ENCODE peak calls at places on chromosomes 3 and 15, in five cellular contexts. G, Y, K, L and M are unnamed samples. For H3K9me3, the result is how much of the 10 kb centered on the place peaks cover.

GRCh38 chr3:114035896-114036295 is 20.4 kb downstream of the CCDC191 start:
- DNase-seq in G (no peak), Y (no peak), K (no peak), L (no peak), M (no peak)

GRCh38 chr3:40780341-40780800 is 255.6 kb downstream of the ZNF621 start:
- DNase-seq in G (peak), Y (peak), K (no peak), L (peak), M (no peak)

GRCh38 chr3:160210799-160211221 is 14.4 kb upstream of the C3orf80 start:
- DNase-seq in G (no peak), Y (no peak), K (no peak), L (no peak), M (no peak)

GRCh38 chr3:58411036-58411435 is 22.6 kb downstream of the PDHB start:
- DNase-seq in G (no peak), Y (no peak), K (no peak), L (no peak), M (no peak)

GRCh38 chr15:76932090-76932966 is 779 bp downstream of the RCN2 start:
- DNase-seq in G (no peak), Y (no peak), K (no peak), L (no peak), M (no peak)

GRCh38 chr3:151305081-151305777 is 11.4 kb downstream of the GPR87 start:
- DNase-seq in G (peak), Y (peak), K (no peak), L (peak), M (no peak)

GRCh38 chr15:61047783-61048182 is 181.3 kb downstream of the RORA start:
- DNase-seq in G (no peak), Y (no peak), K (no peak), L (no peak), M (no peak)

GRCh38 chr3:53242642-53243041 is 13.2 kb downstream of the TKT start:
- DNase-seq in G (peak), Y (no peak), K (no peak), L (no peak), M (no peak)

GRCh38 chr3:18247776-18248310 is 177.3 kb downstream of the SATB1 start:
- DNase-seq in G (no peak), Y (no peak), K (no peak), L (no peak), M (no peak)

GRCh38 chr15:33048255-33048654 is 146.3 kb downstream of the FMN1 start:
- DNase-seq in G (no peak), Y (no peak), K (no peak), L (no peak), M (no peak)

GRCh38 chr15:33044598-33044997 is 149.9 kb downstream of the FMN1 start:
- DNase-seq in G (no peak), Y (no peak), K (no peak), L (no peak), M (no peak)

GRCh38 chr15:33043636-33044035 is 150.9 kb downstream of the FMN1 start:
- DNase-seq in G (no peak), Y (no peak), K (no peak), L (no peak), M (no peak)

GRCh38 chr15:33047077-33047476 is 147.4 kb downstream of the FMN1 start:
- DNase-seq in G (no peak), Y (no peak), K (no peak), L (no peak), M (no peak)

DNA sequence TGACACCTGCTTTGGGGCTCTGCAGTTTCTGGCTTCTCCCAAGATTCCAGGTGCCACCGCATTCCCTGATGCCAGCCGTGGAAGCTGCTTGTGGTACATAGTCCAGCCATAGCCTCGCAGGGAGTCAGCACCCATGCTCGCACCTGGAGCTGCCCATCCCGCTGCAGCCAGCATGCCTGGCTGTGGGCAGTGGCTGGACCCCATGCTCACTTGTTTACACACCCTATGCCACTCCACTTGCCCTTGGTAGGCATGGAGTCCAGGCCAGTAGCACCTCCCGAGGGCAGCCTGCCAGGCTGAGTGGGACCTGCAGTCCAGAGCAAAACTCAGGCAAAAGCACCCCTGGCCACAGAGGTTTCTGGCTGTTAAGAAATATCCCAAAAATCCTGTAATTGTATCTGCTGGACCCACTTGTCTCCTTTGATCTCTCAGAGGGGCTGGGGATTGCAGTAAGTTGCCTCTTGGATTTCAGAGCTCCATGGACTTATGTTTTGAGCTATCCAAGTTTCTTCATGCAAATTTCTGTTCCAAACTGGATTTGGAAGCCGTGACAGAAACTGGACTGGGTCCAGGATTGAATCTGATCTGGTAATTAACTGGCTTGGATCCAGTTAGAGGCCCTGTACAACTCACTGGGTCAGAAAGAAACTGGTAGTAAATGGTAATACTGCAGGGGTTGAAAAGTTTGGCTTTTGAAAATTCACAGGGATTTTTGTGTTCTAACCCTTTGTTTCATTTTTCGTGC is 149.3 kb downstream of the FMN1 start:
- DNase-seq in G (no peak), Y (peak), K (no peak), L (no peak), M (no peak)
- H3K9me3 ChIP-seq in G (under half), Y (under half), K (under half), L (under half), M (under half)

GRCh38 chr15:83365370-83365938 is 81.0 kb upstream of the BNC1 start:
- DNase-seq in G (peak), Y (no peak), K (no peak), L (peak), M (no peak)
- H3K27ac ChIP-seq in G (no peak), Y (no peak), K (no peak), L (no peak), M (no peak)

GRCh38 chr3:45954306-45954705 is 11.0 kb downstream of the CXCR6 start:
- DNase-seq in G (no peak), Y (no peak), K (no peak), L (no peak), M (no peak)
- TF ChIP-seq POLR2A in G (no peak), Y (no peak), K (no peak), L (no peak), M (no peak)

GRCh38 chr15:25054329-25054728 is 99.5 kb downstream of the SNRPN start:
- DNase-seq in G (no peak), Y (peak), K (no peak), L (no peak), M (no peak)

GRCh38 chr15:25051399-25052154 is 96.8 kb downstream of the SNRPN start:
- DNase-seq in G (no peak), Y (no peak), K (no peak), L (no peak), M (no peak)

GRCh38 chr15:25052191-25052999 is 97.6 kb downstream of the SNRPN start:
- DNase-seq in G (no peak), Y (peak), K (no peak), L (no peak), M (no peak)

GRCh38 chr15:25054943-25055342 is 100.2 kb downstream of the SNRPN start:
- DNase-seq in G (no peak), Y (no peak), K (no peak), L (no peak), M (no peak)

DNA sequence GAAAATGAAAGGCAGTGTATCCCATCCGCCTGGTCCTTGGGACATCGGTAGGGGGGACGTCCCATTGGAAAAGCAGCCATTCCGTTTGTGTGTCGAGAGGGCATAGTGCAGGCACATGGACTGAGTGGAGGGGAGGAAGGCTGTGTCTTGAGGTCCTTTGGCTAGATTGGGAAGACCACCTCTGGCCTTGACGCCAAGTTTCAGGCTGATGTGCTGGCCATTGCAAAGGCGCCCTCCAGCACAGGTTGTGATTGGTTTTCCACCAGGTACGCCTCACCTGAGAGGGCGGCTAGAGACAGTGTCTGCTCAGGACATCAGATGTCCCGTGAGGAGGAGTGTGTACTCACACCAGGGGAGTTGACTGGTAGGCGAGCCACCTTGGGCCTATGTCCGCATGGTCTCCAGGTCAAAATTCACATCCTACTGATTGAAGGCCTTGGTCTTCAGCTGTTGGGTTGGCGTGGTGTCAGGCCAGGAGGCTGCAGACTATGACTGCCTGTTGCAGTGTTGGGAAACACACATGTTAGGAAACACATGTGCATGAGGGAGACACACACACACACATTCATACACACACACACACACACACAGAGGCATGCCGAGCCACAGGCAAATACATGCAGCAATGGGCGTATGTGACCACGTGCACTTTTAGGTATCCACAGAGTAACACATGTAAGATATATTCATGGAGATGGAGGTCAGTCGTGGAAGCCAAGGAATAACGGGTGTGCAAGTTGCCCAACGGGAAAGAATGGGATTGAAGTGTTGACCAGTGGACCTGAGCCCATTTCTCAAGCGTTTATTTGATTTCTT is 98.4 kb downstream of the SNRPN start:
- DNase-seq in G (no peak), Y (peak), K (no peak), L (no peak), M (no peak)
- H3K9me3 ChIP-seq in G (half or more), Y (half or more), K (under half), L (half or more), M (half or more)

GRCh38 chr15:79978694-79979519 is 7.9 kb upstream of the BCL2A1 start:
- DNase-seq in G (peak), Y (no peak), K (peak), L (no peak), M (no peak)

GRCh38 chr15:79978260-79978659 is 7.3 kb upstream of the BCL2A1 start:
- DNase-seq in G (no peak), Y (no peak), K (no peak), L (no peak), M (no peak)

GRCh38 chr15:79981861-79982455 is 11.0 kb upstream of the BCL2A1 start:
- DNase-seq in G (no peak), Y (no peak), K (peak), L (no peak), M (no peak)

GRCh38 chr15:79973445-79974180 is 2.6 kb upstream of the BCL2A1 start:
- DNase-seq in G (no peak), Y (no peak), K (no peak), L (no peak), M (no peak)

GRCh38 chr15:79977431-79977940 is 6.5 kb upstream of the BCL2A1 start:
- DNase-seq in G (peak), Y (no peak), K (peak), L (peak), M (no peak)
- H3K27ac ChIP-seq in G (no peak), Y (peak), K (peak), L (no peak), M (no peak)